ENCODE peak calls at places on chromosomes 16 and 17, in five cellular contexts. C is fibroblast of lung, E is bronchial epithelial cell, H is endothelial cell of umbilical vein, Z is GM20000. Y is an unnamed sample.

GRCh38 chr16:30925646-30926332 is 2.4 kb downstream of the FBXL19 start:
- DNase-seq in C (no peak), E (no peak), H (no peak), Z (no peak), Y (no peak)

GRCh38 chr17:80545499-80545826 is 825 bp downstream of the RPTOR start:
- DNase-seq in C (peak), E (no peak), H (peak), Z (no peak), Y (no peak)

GRCh38 chr17:75549246-75550138 is 24.0 kb downstream of the LLGL2 start:
- DNase-seq in C (no peak), E (peak), H (no peak), Z (no peak), Y (no peak)

GRCh38 chr16:56798955-56799354 is 66.1 kb upstream of the SLC12A3 start:
- DNase-seq in C (no peak), E (no peak), H (no peak), Z (no peak), Y (no peak)

GRCh38 chr16:3479654-3480216 is 15.6 kb downstream of the C16orf90 start:
- DNase-seq in C (no peak), E (no peak), H (no peak), Z (no peak), Y (no peak)

GRCh38 chr17:66533572-66533971 is 231.2 kb downstream of the PRKCA start:
- DNase-seq in C (peak), E (no peak), H (no peak), Z (no peak), Y (no peak)

GRCh38 chr16:49980166-49980565 is 44.9 kb upstream of the CNEP1R1 start:
- DNase-seq in C (no peak), E (no peak), H (no peak), Z (no peak), Y (no peak)

GRCh38 chr17:19720631-19721426 is 4.4 kb upstream of the SLC47A2 start:
- DNase-seq in C (no peak), E (peak), H (no peak), Z (no peak), Y (no peak)

GRCh38 chr17:80720624-80721577 is 176.3 kb downstream of the RPTOR start:
- DNase-seq in C (peak), E (peak), H (no peak), Z (no peak), Y (no peak)

DNA sequence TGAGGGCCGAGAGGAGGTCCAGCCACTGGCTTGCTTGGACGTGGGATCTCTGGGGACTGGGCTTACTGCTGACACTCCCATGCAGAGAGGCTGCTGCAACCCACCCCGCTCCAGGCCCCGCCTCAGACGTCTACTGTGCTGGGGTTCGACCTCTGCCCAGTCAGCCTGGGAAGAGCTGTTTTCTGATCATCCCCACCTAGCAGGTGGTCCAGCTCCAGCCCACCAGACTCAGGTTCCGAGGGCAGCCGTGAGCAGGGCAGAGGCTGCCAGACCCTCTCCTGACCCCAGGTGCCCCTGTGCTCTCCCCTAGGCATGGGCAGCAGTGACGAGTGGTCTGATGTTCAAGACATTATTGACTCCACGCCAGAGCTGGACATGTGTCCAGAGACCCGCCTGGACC is 23.4 kb downstream of the NME3 start:
- DNase-seq in C (no peak), E (no peak), H (no peak), Z (no peak), Y (no peak)
- TF ChIP-seq CTCF in C (no peak), E (no peak), H (no peak), Z (no peak), Y (no peak)

GRCh38 chr17:7351665-7352558 is at the start of gene KCTD11:
- DNase-seq in C (peak), E (peak), H (peak), Z (peak), Y (peak)
- TF ChIP-seq CTCF in C (peak), E (peak), H (peak), Z (no peak), Y (peak)

GRCh38 chr17:72121164-72122001 is 563 bp downstream of the SOX9 start:
- DNase-seq in C (peak), E (peak), H (no peak), Z (peak), Y (peak)
- TF ChIP-seq CTCF in C (no peak), E (no peak), H (no peak), Z (no peak), Y (no peak)

GRCh38 chr17:69236946-69237345 is 8.3 kb upstream of the ABCA10 start:
- DNase-seq in C (no peak), E (no peak), H (no peak), Z (no peak), Y (no peak)

GRCh38 chr17:69235338-69236058 is 6.9 kb upstream of the ABCA10 start:
- DNase-seq in C (peak), E (peak), H (peak), Z (peak), Y (peak)

GRCh38 chr17:69240201-69240600 is 11.6 kb upstream of the ABCA10 start:
- DNase-seq in C (no peak), E (no peak), H (no peak), Z (no peak), Y (no peak)

GRCh38 chr17:69236464-69236863 is 7.8 kb upstream of the ABCA10 start:
- DNase-seq in C (no peak), E (no peak), H (no peak), Z (no peak), Y (no peak)

DNA sequence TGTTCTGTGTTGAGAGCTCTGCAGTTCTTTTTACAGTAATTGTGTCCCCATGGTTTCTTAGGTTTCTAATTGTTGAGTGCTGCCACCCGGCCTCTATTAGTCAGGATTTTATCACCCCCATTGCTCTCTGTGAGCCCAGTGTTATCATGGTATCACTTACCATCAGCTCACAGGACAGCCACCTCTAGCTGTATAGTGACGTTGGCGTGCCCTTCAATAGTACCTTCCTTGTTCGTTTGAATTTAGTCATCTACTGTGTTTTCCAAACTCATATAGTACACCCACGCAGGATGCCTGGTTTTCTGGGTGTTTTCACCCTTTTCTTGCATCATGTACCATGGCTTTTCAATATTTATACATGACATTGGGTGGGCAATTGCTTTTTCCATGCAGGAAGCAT is 11.0 kb upstream of the ABCA10 start:
- DNase-seq in C (no peak), E (no peak), H (no peak), Z (no peak), Y (no peak)
- TF ChIP-seq CTCF in C (no peak), E (no peak), H (no peak), Z (no peak), Y (no peak)

GRCh38 chr16:1971678-1972489 is at the start of gene TBL3:
- DNase-seq in C (peak), E (peak), H (peak), Z (peak), Y (peak)
- TF ChIP-seq CTCF in C (no peak), E (no peak), H (no peak), Z (no peak), Y (no peak)

GRCh38 chr17:2040942-2041560 is 771 bp upstream of the OVCA2 start:
- DNase-seq in C (no peak), E (no peak), H (peak), Z (no peak), Y (no peak)

GRCh38 chr17:2042355-2042929 is 620 bp downstream of the OVCA2 start:
- DNase-seq in C (peak), E (no peak), H (no peak), Z (no peak), Y (no peak)

GRCh38 chr17:2043785-2044184 is 2.0 kb downstream of the OVCA2 start:
- DNase-seq in C (peak), E (peak), H (no peak), Z (no peak), Y (no peak)

GRCh38 chr17:2040219-2040827 is 1.5 kb upstream of the OVCA2 start:
- DNase-seq in C (no peak), E (no peak), H (no peak), Z (no peak), Y (no peak)

GRCh38 chr17:2041561-2042354 is at the start of gene OVCA2:
- DNase-seq in C (peak), E (peak), H (peak), Z (peak), Y (peak)
- TF ChIP-seq CTCF in C (peak), E (peak), H (peak), Z (peak), Y (peak)

GRCh38 chr17:28879886-28880571 is 17.5 kb downstream of the FLOT2 start:
- DNase-seq in C (no peak), E (no peak), H (no peak), Z (no peak), Y (no peak)
- TF ChIP-seq CTCF in C (no peak), E (no peak), H (no peak), Z (no peak), Y (no peak)

DNA sequence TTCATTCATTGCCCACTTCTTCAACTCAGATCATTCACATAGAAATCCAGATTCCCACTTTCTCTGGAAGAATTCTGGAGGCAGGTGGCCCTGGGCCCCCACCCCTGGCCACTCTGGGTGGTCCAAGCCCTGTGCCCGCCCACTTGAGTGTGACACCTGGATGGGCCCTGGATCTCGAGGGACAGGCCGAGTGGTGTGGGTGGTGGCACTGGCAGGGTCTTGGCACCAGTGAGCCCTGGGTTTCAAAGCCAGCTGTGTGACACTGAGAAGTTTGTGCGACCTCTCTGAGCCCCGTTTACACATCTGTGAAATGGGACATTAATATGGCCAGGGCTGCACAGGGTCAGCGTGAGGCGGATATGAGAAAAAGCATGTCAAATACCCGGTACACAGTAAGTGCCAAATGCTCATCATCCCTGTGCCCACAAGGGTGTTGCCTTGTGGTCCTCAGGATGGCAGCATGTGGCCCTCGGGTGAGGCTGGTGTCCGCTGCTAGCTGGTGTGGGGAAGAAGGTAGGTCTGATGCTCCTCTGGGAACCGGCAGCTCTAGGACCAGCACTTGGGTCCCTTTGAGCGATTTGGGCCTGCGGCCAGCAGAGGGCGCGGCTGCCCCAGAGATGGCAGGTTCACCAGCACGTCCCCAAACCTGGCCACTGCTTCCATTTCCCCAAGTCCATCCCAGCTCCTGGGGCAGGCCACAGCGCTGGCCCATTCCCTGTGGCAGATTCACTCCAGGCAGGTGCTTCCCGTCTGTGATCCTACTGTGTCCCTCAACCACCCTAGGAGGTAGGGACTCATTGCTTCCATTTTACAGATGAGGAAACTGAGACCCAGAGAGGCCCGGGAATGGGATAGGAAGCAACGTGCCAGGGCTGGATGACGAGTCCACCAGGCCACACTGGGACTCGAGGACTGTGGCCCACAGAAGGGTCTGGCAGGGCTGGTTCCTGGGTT is 3.6 kb downstream of the OSGIN1 start:
- DNase-seq in C (peak), E (peak), H (peak), Z (peak), Y (peak)
- TF ChIP-seq CTCF in C (peak), E (peak), H (peak), Z (peak), Y (peak)